ENCODE peak calls at places on chromosomes 5 and 9, in nine cellular contexts. One of them, this sample, is unnamed.

GRCh38 chr9:123522921-123523320 is 166.9 kb downstream of the CRB2 start:
- DNase-seq in upper lobe of left lung: no peak
- DNase-seq in cardiac fibroblast: no peak
- DNase-seq in HFFc6: no peak
- DNase-seq in mesothelial cell of epicardium: no peak
- DNase-seq in lung: no peak
- DNase-seq in uterus: no peak
- DNase-seq in AG04450: no peak
- DNase-seq in GM12865: no peak
- DNase-seq in this sample: no peak

GRCh38 chr5:105503950-105504349 is 1941.4 kb upstream of the NUDT12 start:
- DNase-seq in upper lobe of left lung: no peak
- DNase-seq in GM12865: no peak
- DNase-seq in HFFc6: no peak
- DNase-seq in AG04450: no peak
- DNase-seq in uterus: no peak
- DNase-seq in mesothelial cell of epicardium: no peak
- DNase-seq in cardiac fibroblast: peak; percentile 46
- DNase-seq in lung: no peak
- DNase-seq in this sample: no peak

GRCh38 chr9:12771891-12772290 is 2.9 kb upstream of the LURAP1L start:
- DNase-seq in AG04450: no peak
- DNase-seq in upper lobe of left lung: no peak
- DNase-seq in lung: no peak
- DNase-seq in uterus: no peak
- DNase-seq in mesothelial cell of epicardium: no peak
- DNase-seq in HFFc6: peak; percentile 5
- DNase-seq in GM12865: no peak
- DNase-seq in cardiac fibroblast: peak; percentile 63
- DNase-seq in this sample: no peak

GRCh38 chr9:33408087-33408486 is 5.7 kb upstream of the AQP7 start:
- DNase-seq in cardiac fibroblast: peak; percentile 22
- DNase-seq in AG04450: no peak
- DNase-seq in GM12865: no peak
- DNase-seq in lung: no peak
- DNase-seq in upper lobe of left lung: no peak
- DNase-seq in uterus: no peak
- DNase-seq in HFFc6: no peak
- DNase-seq in mesothelial cell of epicardium: no peak
- DNase-seq in this sample: no peak

GRCh38 chr5:7393921-7394799 is 1.8 kb upstream of the ADCY2 start:
- DNase-seq in HFFc6: no peak
- DNase-seq in mesothelial cell of epicardium: no peak
- DNase-seq in uterus: no peak
- DNase-seq in lung: no peak
- DNase-seq in cardiac fibroblast: no peak
- DNase-seq in GM12865: no peak
- DNase-seq in AG04450: no peak
- DNase-seq in upper lobe of left lung: peak; percentile 53
- DNase-seq in this sample: no peak

GRCh38 chr9:107386396-107386795 is 103.2 kb downstream of the KLF4 start:
- DNase-seq in upper lobe of left lung: no peak
- DNase-seq in lung: no peak
- DNase-seq in uterus: no peak
- DNase-seq in AG04450: no peak
- DNase-seq in GM12865: no peak
- DNase-seq in cardiac fibroblast: no peak
- DNase-seq in mesothelial cell of epicardium: no peak
- DNase-seq in HFFc6: no peak
- DNase-seq in this sample: no peak

GRCh38 chr5:137575847-137576246 is 76.7 kb upstream of the SPOCK1 start:
- DNase-seq in lung: no peak
- DNase-seq in uterus: no peak
- DNase-seq in HFFc6: peak; percentile 13
- DNase-seq in mesothelial cell of epicardium: no peak
- DNase-seq in cardiac fibroblast: peak; percentile 84
- DNase-seq in AG04450: no peak
- DNase-seq in upper lobe of left lung: no peak
- DNase-seq in GM12865: no peak
- DNase-seq in this sample: no peak

GRCh38 chr9:36985769-36986547 is 48.1 kb downstream of the PAX5 start:
- DNase-seq in upper lobe of left lung: peak; percentile 82
- DNase-seq in uterus: no peak
- DNase-seq in GM12865: no peak
- DNase-seq in cardiac fibroblast: no peak
- DNase-seq in AG04450: no peak
- DNase-seq in HFFc6: no peak
- DNase-seq in mesothelial cell of epicardium: no peak
- DNase-seq in lung: no peak
- DNase-seq in this sample: no peak

GRCh38 chr5:155773680-155774079 is 553.3 kb upstream of the SGCD start:
- DNase-seq in GM12865: no peak
- DNase-seq in mesothelial cell of epicardium: no peak
- DNase-seq in AG04450: no peak
- DNase-seq in upper lobe of left lung: no peak
- DNase-seq in HFFc6: no peak
- DNase-seq in cardiac fibroblast: no peak
- DNase-seq in uterus: no peak
- DNase-seq in lung: no peak
- DNase-seq in this sample: no peak

GRCh38 chr9:98374385-98375051 is 119.1 kb upstream of the TBC1D2 start:
- DNase-seq in cardiac fibroblast: peak; percentile 97
- DNase-seq in HFFc6: peak; percentile 98
- DNase-seq in upper lobe of left lung: no peak
- DNase-seq in lung: no peak
- DNase-seq in uterus: no peak
- DNase-seq in mesothelial cell of epicardium: no peak
- DNase-seq in GM12865: no peak
- DNase-seq in AG04450: peak; percentile 65
- DNase-seq in this sample: peak; percentile 49

GRCh38 chr9:133943781-133944745 is 48.1 kb downstream of the VAV2 start:
- DNase-seq in AG04450: no peak
- DNase-seq in HFFc6: no peak
- DNase-seq in uterus: no peak
- DNase-seq in upper lobe of left lung: peak; percentile 52
- DNase-seq in cardiac fibroblast: peak; percentile 52
- DNase-seq in mesothelial cell of epicardium: no peak
- DNase-seq in GM12865: no peak
- DNase-seq in lung: no peak
- DNase-seq in this sample: no peak

GRCh38 chr9:81183763-81184162 is 505.6 kb downstream of the TLE1 start:
- DNase-seq in upper lobe of left lung: no peak
- DNase-seq in GM12865: no peak
- DNase-seq in mesothelial cell of epicardium: no peak
- DNase-seq in cardiac fibroblast: peak; percentile 57
- DNase-seq in AG04450: peak; percentile 59
- DNase-seq in HFFc6: peak; percentile 1
- DNase-seq in uterus: no peak
- DNase-seq in lung: no peak
- DNase-seq in this sample: no peak

GRCh38 chr9:129964901-129965734 is 77.9 kb downstream of the FNBP1 start:
- DNase-seq in uterus: peak; percentile 48
- DNase-seq in lung: no peak
- DNase-seq in HFFc6: peak; percentile 83
- DNase-seq in cardiac fibroblast: peak; percentile 86
- DNase-seq in AG04450: peak; percentile 78
- DNase-seq in upper lobe of left lung: no peak
- DNase-seq in mesothelial cell of epicardium: no peak
- DNase-seq in GM12865: no peak
- DNase-seq in this sample: no peak

GRCh38 chr9:81083821-81084512 is 605.4 kb downstream of the TLE1 start:
- DNase-seq in upper lobe of left lung: no peak
- DNase-seq in AG04450: no peak
- DNase-seq in lung: no peak
- DNase-seq in mesothelial cell of epicardium: no peak
- DNase-seq in uterus: no peak
- DNase-seq in HFFc6: peak; percentile 21
- DNase-seq in GM12865: peak; percentile 2
- DNase-seq in cardiac fibroblast: peak; percentile 80
- DNase-seq in this sample: no peak

GRCh38 chr5:103582364-103582763 is 19.8 kb upstream of the NUDT12 start:
- DNase-seq in HFFc6: peak; percentile 12
- DNase-seq in GM12865: peak; percentile 41
- DNase-seq in mesothelial cell of epicardium: no peak
- DNase-seq in uterus: no peak
- DNase-seq in cardiac fibroblast: peak; percentile 72
- DNase-seq in AG04450: peak; percentile 6
- DNase-seq in upper lobe of left lung: no peak
- DNase-seq in lung: no peak
- DNase-seq in this sample: no peak

GRCh38 chr9:96376926-96377874 is 6.3 kb downstream of the SLC35D2 start:
- DNase-seq in mesothelial cell of epicardium: no peak
- DNase-seq in upper lobe of left lung: no peak
- DNase-seq in AG04450: no peak
- DNase-seq in GM12865: no peak
- DNase-seq in uterus: no peak
- DNase-seq in HFFc6: peak; percentile 46
- DNase-seq in lung: peak; percentile 75
- DNase-seq in cardiac fibroblast: peak; percentile 65
- DNase-seq in this sample: no peak

GRCh38 chr5:169873642-169874041 is 106.7 kb downstream of the INSYN2B start:
- DNase-seq in HFFc6: no peak
- DNase-seq in uterus: peak; percentile 18
- DNase-seq in GM12865: no peak
- DNase-seq in cardiac fibroblast: peak; percentile 26
- DNase-seq in lung: no peak
- DNase-seq in mesothelial cell of epicardium: no peak
- DNase-seq in AG04450: no peak
- DNase-seq in upper lobe of left lung: no peak
- DNase-seq in this sample: no peak

GRCh38 chr5:62717211-62717927 is 138.8 kb downstream of the LRRC70 start:
- DNase-seq in upper lobe of left lung: no peak
- DNase-seq in lung: no peak
- DNase-seq in GM12865: no peak
- DNase-seq in cardiac fibroblast: peak; percentile 3
- DNase-seq in AG04450: no peak
- DNase-seq in uterus: no peak
- DNase-seq in mesothelial cell of epicardium: no peak
- DNase-seq in HFFc6: no peak
- DNase-seq in this sample: no peak

GRCh38 chr5:136212252-136212721 is 19.3 kb upstream of the SMIM32 start:
- DNase-seq in upper lobe of left lung: peak; percentile 46
- DNase-seq in AG04450: no peak
- DNase-seq in mesothelial cell of epicardium: peak; percentile 69
- DNase-seq in cardiac fibroblast: peak; percentile 63
- DNase-seq in HFFc6: peak; percentile 4
- DNase-seq in GM12865: peak; percentile 62
- DNase-seq in uterus: peak; percentile 30
- DNase-seq in lung: peak; percentile 45
- DNase-seq in this sample: no peak

GRCh38 chr5:143262393-143263174 is 140.9 kb downstream of the NR3C1 start:
- DNase-seq in lung: no peak
- DNase-seq in GM12865: peak; percentile 63
- DNase-seq in upper lobe of left lung: no peak
- DNase-seq in HFFc6: peak; percentile 85
- DNase-seq in mesothelial cell of epicardium: no peak
- DNase-seq in AG04450: peak; percentile 83
- DNase-seq in cardiac fibroblast: peak; percentile 98
- DNase-seq in uterus: no peak
- DNase-seq in this sample: no peak

DNA sequence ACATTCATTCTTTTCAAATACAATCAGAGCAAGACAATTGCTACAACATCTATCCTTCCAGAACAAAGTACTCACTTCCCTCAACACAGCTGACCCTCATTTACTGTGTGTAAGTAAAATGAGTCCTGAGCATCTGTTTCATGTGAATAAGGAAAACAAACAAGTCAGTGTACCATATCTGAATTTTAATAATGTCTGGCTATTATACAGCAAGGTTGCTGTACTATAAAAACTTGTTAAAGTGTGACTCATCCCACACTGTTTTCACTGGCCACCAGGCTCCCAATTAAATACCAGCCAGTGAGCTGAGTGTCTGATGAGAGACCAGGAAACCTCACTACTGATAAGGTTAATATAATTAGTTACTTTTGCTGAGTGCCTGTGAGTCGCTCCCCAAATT is 339.8 kb downstream of the AGTPBP1 start:
- DNase-seq in AG04450: no peak
- DNase-seq in HFFc6: no peak
- DNase-seq in lung: no peak
- DNase-seq in upper lobe of left lung: no peak
- DNase-seq in uterus: no peak
- DNase-seq in cardiac fibroblast: no peak
- DNase-seq in GM12865: no peak
- DNase-seq in mesothelial cell of epicardium: no peak
- DNase-seq in this sample: no peak
- TF ChIP-seq CTCF in AG04450: no peak
- TF ChIP-seq CTCF in HFFc6: no peak
- TF ChIP-seq CTCF in lung: no peak
- TF ChIP-seq CTCF in upper lobe of left lung: no peak
- TF ChIP-seq CTCF in uterus: no peak
- TF ChIP-seq CTCF in cardiac fibroblast: no peak
- TF ChIP-seq CTCF in GM12865: no peak
- TF ChIP-seq CTCF in mesothelial cell of epicardium: no peak
- TF ChIP-seq CTCF in this sample: no peak

GRCh38 chr5:78920604-78921003 is 64.5 kb downstream of the ARSB start:
- DNase-seq in lung: no peak
- DNase-seq in cardiac fibroblast: peak; percentile 63
- DNase-seq in HFFc6: peak; percentile 35
- DNase-seq in mesothelial cell of epicardium: no peak
- DNase-seq in GM12865: no peak
- DNase-seq in uterus: no peak
- DNase-seq in AG04450: no peak
- DNase-seq in upper lobe of left lung: no peak
- DNase-seq in this sample: no peak
- TF ChIP-seq CTCF in lung: no peak
- TF ChIP-seq CTCF in cardiac fibroblast: peak; percentile 52
- TF ChIP-seq CTCF in HFFc6: peak; percentile 42
- TF ChIP-seq CTCF in mesothelial cell of epicardium: no peak
- TF ChIP-seq CTCF in GM12865: no peak
- TF ChIP-seq CTCF in uterus: peak; percentile 33
- TF ChIP-seq CTCF in AG04450: peak; percentile 65
- TF ChIP-seq CTCF in upper lobe of left lung: no peak
- TF ChIP-seq CTCF in this sample: peak; percentile 31

DNA sequence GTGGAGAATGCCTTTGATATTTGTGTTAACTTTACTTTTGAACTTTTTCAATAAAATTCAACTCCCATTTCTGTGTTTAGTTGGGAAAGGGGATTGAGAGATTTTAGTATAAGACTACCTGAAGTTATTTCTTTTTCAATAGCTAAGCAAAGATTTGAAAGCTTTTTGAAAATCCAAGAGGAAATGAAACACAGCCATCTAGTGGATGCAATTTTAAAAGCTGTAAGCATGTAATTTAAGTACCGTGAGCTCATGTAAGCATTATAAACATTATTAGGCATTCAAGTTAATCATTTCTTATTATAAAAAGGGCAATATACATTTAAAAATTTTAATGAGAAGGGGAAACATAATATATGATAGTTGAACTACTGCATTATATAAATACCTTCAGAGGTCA is 69.8 kb downstream of the CCDC171 start:
- DNase-seq in upper lobe of left lung: no peak
- DNase-seq in AG04450: no peak
- DNase-seq in lung: no peak
- DNase-seq in cardiac fibroblast: peak; percentile 38
- DNase-seq in mesothelial cell of epicardium: no peak
- DNase-seq in uterus: no peak
- DNase-seq in HFFc6: peak; percentile 4
- DNase-seq in GM12865: peak; percentile 11
- DNase-seq in this sample: no peak
- TF ChIP-seq CTCF in upper lobe of left lung: no peak
- TF ChIP-seq CTCF in AG04450: peak; percentile 68
- TF ChIP-seq CTCF in lung: no peak
- TF ChIP-seq CTCF in cardiac fibroblast: peak; percentile 34
- TF ChIP-seq CTCF in mesothelial cell of epicardium: no peak
- TF ChIP-seq CTCF in uterus: no peak
- TF ChIP-seq CTCF in HFFc6: peak; percentile 73
- TF ChIP-seq CTCF in GM12865: peak; percentile 5
- TF ChIP-seq CTCF in this sample: peak; percentile 69

GRCh38 chr5:114380721-114381120 is 18.9 kb downstream of the KCNN2 start:
- DNase-seq in AG04450: no peak
- DNase-seq in cardiac fibroblast: no peak
- DNase-seq in lung: no peak
- DNase-seq in HFFc6: no peak
- DNase-seq in upper lobe of left lung: no peak
- DNase-seq in GM12865: no peak
- DNase-seq in mesothelial cell of epicardium: no peak
- DNase-seq in uterus: no peak
- DNase-seq in this sample: no peak
- TF ChIP-seq CTCF in AG04450: no peak
- TF ChIP-seq CTCF in cardiac fibroblast: no peak
- TF ChIP-seq CTCF in lung: no peak
- TF ChIP-seq CTCF in HFFc6: no peak
- TF ChIP-seq CTCF in upper lobe of left lung: no peak
- TF ChIP-seq CTCF in GM12865: no peak
- TF ChIP-seq CTCF in mesothelial cell of epicardium: no peak
- TF ChIP-seq CTCF in uterus: no peak
- TF ChIP-seq CTCF in this sample: no peak